ENCODE peak calls at places on chromosomes 5 and 9, in four cellular contexts. Q is HFF-Myc, J is kidney epithelial cell, Y is neural crest cell. L is an unnamed sample.
A peak's percentile ranks its signal among the peaks of the same experiment; 100 is the strongest.

GRCh38 chr5:141182248-141182647 is at the start of gene PCDHB16:
- DNase-seq in Q (no peak), J (no peak), Y (peak; percentile 63), L (no peak)

GRCh38 chr5:96265487-96265886 is 167.6 kb downstream of the PCSK1 start:
- DNase-seq in Q (no peak), J (no peak), Y (no peak), L (no peak)

GRCh38 chr5:79464695-79465332 is 49.1 kb downstream of the HOMER1 start:
- DNase-seq in Q (no peak), J (no peak), Y (no peak), L (no peak)

GRCh38 chr5:58582411-58583393 is at the start of gene RAB3C:
- DNase-seq in Q (peak; percentile 58), J (peak; percentile 82), Y (peak; percentile 84), L (peak; percentile 95)

GRCh38 chr9:629136-629535 is 212.4 kb upstream of the DMRT1 start:
- DNase-seq in Q (no peak), J (no peak), Y (no peak), L (no peak)

GRCh38 chr5:131262953-131263541 is 806 bp upstream of the CDC42SE2 start:
- DNase-seq in Q (no peak), J (no peak), Y (no peak), L (no peak)

GRCh38 chr5:5891350-5891749 is 468.9 kb downstream of the ICE1 start:
- DNase-seq in Q (no peak), J (no peak), Y (no peak), L (no peak)

GRCh38 chr5:7330141-7330712 is 65.7 kb upstream of the ADCY2 start:
- DNase-seq in Q (no peak), J (no peak), Y (no peak), L (no peak)

GRCh38 chr5:17185776-17186175 is 31.7 kb upstream of the BASP1 start:
- DNase-seq in Q (no peak), J (no peak), Y (no peak), L (no peak)

GRCh38 chr9:93642961-93643360 is 66.6 kb downstream of the PHF2 start:
- DNase-seq in Q (peak; percentile 46), J (no peak), Y (no peak), L (peak; percentile 43)

GRCh38 chr9:97868859-97869258 is 15.8 kb downstream of the FOXE1 start:
- DNase-seq in Q (no peak), J (no peak), Y (no peak), L (no peak)

GRCh38 chr9:125099816-125100215 is 43.5 kb downstream of the SCAI start:
- DNase-seq in Q (no peak), J (no peak), Y (no peak), L (no peak)

GRCh38 chr5:149754481-149754880 is 24.4 kb downstream of the PPARGC1B start:
- DNase-seq in Q (no peak), J (no peak), Y (no peak), L (peak; percentile 19)

GRCh38 chr5:9283021-9283420 is 262.9 kb downstream of the SEMA5A start:
- DNase-seq in Q (no peak), J (no peak), Y (no peak), L (no peak)

GRCh38 chr5:88680253-88681132 is 202.5 kb downstream of the MEF2C start:
- DNase-seq in Q (no peak), J (no peak), Y (peak; percentile 93), L (peak; percentile 87)

GRCh38 chr9:127065592-127065991 is 56.8 kb downstream of the ANGPTL2 start:
- DNase-seq in Q (no peak), J (no peak), Y (no peak), L (no peak)

GRCh38 chr5:175698401-175699115 is 40.7 kb downstream of the HRH2 start:
- DNase-seq in Q (no peak), J (no peak), Y (no peak), L (peak; percentile 60)

GRCh38 chr9:136249881-136250559 is 4.4 kb upstream of the QSOX2 start:
- DNase-seq in Q (no peak), J (no peak), Y (no peak), L (no peak)

GRCh38 chr9:132507670-132508469 is 74.5 kb upstream of the BARHL1 start:
- DNase-seq in Q (peak; percentile 36), J (peak; percentile 12), Y (peak; percentile 81), L (no peak)

GRCh38 chr5:133882801-133883200 is 85.6 kb downstream of the C5orf15 start:
- DNase-seq in Q (no peak), J (no peak), Y (no peak), L (no peak)

GRCh38 chr5:58135571-58136335 is 324.1 kb downstream of the PLK2 start:
- DNase-seq in Q (peak; percentile 43), J (no peak), Y (no peak), L (no peak)

L was measured in cardiac septum.